ENCODE peak calls at places on chromosome 20, in four cellular contexts. A is heart right ventricle, X is DND-41, Z is heart left ventricle. B is an unnamed sample.

GRCh38 chr20:55684578-55684977 is 320.7 kb downstream of the CBLN4 start:
- ATAC-seq in X (no peak), A (peak; percentile 25), Z (no peak), B (peak; percentile 22)

GRCh38 chr20:62032606-62033368 is 32.9 kb downstream of the TAF4 start:
- ATAC-seq in A (no peak), X (no peak), Z (no peak), B (no peak)

GRCh38 chr20:14580426-14581074 is 243.1 kb upstream of the FLRT3 start:
- ATAC-seq in X (no peak), A (no peak), Z (no peak), B (no peak)

GRCh38 chr20:25739615-25740320 is 43.1 kb upstream of the ZNF337 start:
- ATAC-seq in Z (no peak), A (no peak), X (peak; percentile 80), B (no peak)

GRCh38 chr20:4844766-4845465 is 123.2 kb downstream of the PRND start:
- ATAC-seq in Z (no peak), A (no peak), X (no peak), B (no peak)

GRCh38 chr20:44942264-44942973 is 17.8 kb downstream of the TOMM34 start:
- ATAC-seq in A (no peak), Z (no peak), X (peak; percentile 28), B (no peak)

GRCh38 chr20:11822116-11822794 is 95.4 kb upstream of the BTBD3 start:
- ATAC-seq in A (no peak), X (no peak), Z (no peak), B (no peak)

GRCh38 chr20:42852691-42853090 is 337.0 kb downstream of the PTPRT start:
- ATAC-seq in X (no peak), A (no peak), Z (no peak), B (no peak)

GRCh38 chr20:10705801-10706459 is 32.1 kb upstream of the JAG1 start:
- ATAC-seq in A (no peak), Z (no peak), X (no peak), B (no peak)

GRCh38 chr20:39571171-39571570 is 609.0 kb downstream of the DHX35 start:
- ATAC-seq in A (no peak), Z (no peak), X (peak; percentile 59), B (no peak)
- H3K4me3 ChIP-seq in A (no peak overlapping the region), Z (no peak overlapping the region), X (no peak overlapping the region), B (no peak overlapping the region)

GRCh38 chr20:51333971-51334370 is 208.5 kb downstream of the NFATC2 start:
- ATAC-seq in A (no peak), Z (no peak), X (no peak), B (no peak)

GRCh38 chr20:51334609-51335008 is 207.9 kb downstream of the NFATC2 start:
- ATAC-seq in Z (no peak), X (no peak), A (no peak), B (no peak)

GRCh38 chr20:51333446-51333845 is 209.1 kb downstream of the NFATC2 start:
- ATAC-seq in A (no peak), Z (no peak), X (no peak), B (no peak)

GRCh38 chr20:51337126-51337805 is 205.3 kb downstream of the NFATC2 start:
- ATAC-seq in X (no peak), Z (no peak), A (no peak), B (no peak)

DNA sequence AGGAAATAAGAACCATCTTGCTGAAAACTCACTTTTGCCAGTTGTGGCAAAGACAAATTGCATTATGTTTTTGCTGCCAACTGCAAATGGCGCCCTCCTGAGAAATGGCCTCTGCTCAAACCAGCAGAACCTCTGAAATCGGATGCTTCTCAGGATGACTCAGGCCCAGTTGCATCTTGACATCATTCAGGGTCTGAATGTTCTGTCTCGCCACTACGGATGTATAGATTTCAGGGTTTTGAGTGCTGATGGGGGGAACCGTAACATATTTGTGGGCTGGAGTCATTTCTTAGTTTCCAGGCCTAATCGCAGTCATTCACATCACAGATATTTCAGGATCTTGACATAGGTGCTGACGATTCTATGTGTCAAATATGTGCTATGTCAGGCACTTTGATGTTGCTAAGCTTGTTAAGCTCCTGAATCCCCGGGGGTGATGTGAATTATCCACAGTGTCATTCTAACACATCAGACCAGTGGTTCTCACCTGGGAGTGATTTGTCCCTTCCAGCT is 207.1 kb downstream of the NFATC2 start:
- ATAC-seq in A (no peak), X (no peak), Z (no peak), B (no peak)
- H3K4me1 ChIP-seq in A (peaks cover 4% of the 10 kb centered on the region), X (no peaks in the 10 kb centered on the region), Z (no peaks in the 10 kb centered on the region), B (no peaks in the 10 kb centered on the region)

DNA sequence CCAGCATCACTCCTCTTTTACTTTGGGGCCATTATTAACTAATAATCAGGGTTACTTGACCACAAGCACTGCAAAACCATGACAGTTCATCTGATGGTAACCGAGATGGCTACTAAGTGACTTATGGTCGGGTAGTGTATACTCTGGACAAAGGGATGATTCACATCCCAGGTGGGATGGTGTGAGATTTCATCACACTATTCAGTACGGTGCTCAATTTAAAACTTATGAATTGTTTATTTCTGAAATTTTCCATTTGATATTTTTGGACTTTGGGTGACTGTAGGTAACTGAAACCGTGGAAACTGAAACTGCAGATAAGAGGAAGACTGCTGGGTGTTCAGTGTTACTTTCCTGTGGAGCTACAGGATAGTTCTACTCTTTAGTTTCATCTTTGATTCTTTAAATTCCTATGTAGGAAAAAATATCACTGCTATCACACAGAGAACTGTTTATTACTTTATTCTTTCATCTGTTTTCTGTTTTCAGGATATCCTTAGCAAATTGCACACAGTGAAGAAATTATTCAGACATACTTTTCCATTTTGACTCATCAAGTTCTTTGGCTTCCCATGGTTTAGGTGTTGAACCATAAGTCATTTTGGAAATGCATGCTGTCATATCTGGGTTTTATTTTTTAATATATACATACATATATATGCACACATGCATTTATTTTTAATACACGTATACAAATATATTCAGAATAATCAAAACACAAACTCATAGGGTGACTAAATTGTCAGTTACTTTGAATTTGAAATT is 59.1 kb upstream of the C20orf144 start:
- ATAC-seq in A (no peak), Z (no peak), X (no peak), B (no peak)
- H3K4me3 ChIP-seq in A (no peak overlapping the region), Z (no peak overlapping the region), X (no peak overlapping the region), B (no peak overlapping the region)

GRCh38 chr20:17965042-17965697 is 3.4 kb downstream of the SNX5 start:
- ATAC-seq in A (no peak), Z (no peak), X (no peak), B (no peak)

GRCh38 chr20:17964632-17965031 is 4.0 kb downstream of the SNX5 start:
- ATAC-seq in Z (no peak), A (no peak), X (no peak), B (no peak)

GRCh38 chr20:17967595-17968365 is 814 bp downstream of the SNX5 start:
- ATAC-seq in A (peak; percentile 0), X (no peak), Z (no peak), B (peak; percentile 3)

GRCh38 chr20:17968366-17969275 is at the start of the genes MGME1 and SNX5:
- ATAC-seq in A (peak; percentile 97), X (peak; percentile 89), Z (peak; percentile 98), B (peak; percentile 97)

GRCh38 chr20:17966432-17967312 is 1.9 kb downstream of the SNX5 start:
- ATAC-seq in A (no peak), X (peak; percentile 26), Z (no peak), B (no peak)
- H3K4me1 ChIP-seq in A (peaks cover 80% of the 10 kb centered on the region), X (peaks cover 70% of the 10 kb centered on the region), Z (peaks cover 66% of the 10 kb centered on the region), B (peaks cover 2% of the 10 kb centered on the region)

DNA sequence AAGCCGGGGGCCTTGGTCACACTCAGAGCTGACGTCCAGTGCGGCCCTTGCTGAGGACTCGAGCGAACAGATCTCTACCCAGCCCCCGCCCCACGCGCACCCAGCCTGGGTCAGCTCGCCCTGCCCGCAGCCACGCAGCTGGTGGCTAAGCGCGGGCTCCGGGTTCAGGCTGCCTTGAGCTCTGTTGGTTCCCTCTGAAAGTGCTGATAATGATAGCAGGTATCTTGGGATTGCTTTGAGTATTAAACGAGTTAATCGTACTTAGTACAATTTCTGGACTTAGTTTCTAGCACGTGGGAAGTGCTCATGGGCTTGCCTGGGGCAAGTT is 88.1 kb upstream of the TGM3 start:
- ATAC-seq in A (no peak), Z (no peak), X (no peak), B (no peak)
- H3K4me3 ChIP-seq in A (peak overlapping the region; percentile 63), Z (peak overlapping the region; percentile 50), X (no peak overlapping the region), B (peak overlapping the region; percentile 55)

GRCh38 chr20:49684335-49684997 is 29.2 kb downstream of the B4GALT5 start:
- ATAC-seq in Z (no peak), X (no peak), A (no peak), B (no peak)
- H3K4me1 ChIP-seq in Z (peaks cover 40% of the 10 kb centered on the region), X (no peaks in the 10 kb centered on the region), A (peaks cover 44% of the 10 kb centered on the region), B (peaks cover 9% of the 10 kb centered on the region)